ENCODE peak calls at places on chromosomes 3 and 15, in nine cellular contexts. One of them, this sample, is unnamed.

GRCh38 chr3:82100378-82100777 is 338.9 kb upstream of the GBE1 start:
- DNase-seq in amygdala: no peak
- DNase-seq in astrocyte of the spinal cord: peak; percentile 14
- DNase-seq in iPS-NIHi11: peak; percentile 41
- DNase-seq in GM04504: no peak
- DNase-seq in stimulated activated CD4-positive, alpha-beta T cell treated with anti-CD3 and anti-CD28 coated beads, Interleukin-4, amount 100 ng/mL, for 48 hours: no peak
- DNase-seq in EH: peak; percentile 29
- DNase-seq in left cardiac atrium: no peak
- DNase-seq in activated CD4-positive, CD25-positive, alpha-beta regulatory T cell: no peak
- DNase-seq in this sample: no peak

GRCh38 chr15:92869977-92870644 is 30.0 kb upstream of the CHD2 start:
- DNase-seq in GM04504: no peak
- DNase-seq in amygdala: no peak
- DNase-seq in left cardiac atrium: no peak
- DNase-seq in stimulated activated CD4-positive, alpha-beta T cell treated with anti-CD3 and anti-CD28 coated beads, Interleukin-4, amount 100 ng/mL, for 48 hours: no peak
- DNase-seq in EH: no peak
- DNase-seq in activated CD4-positive, CD25-positive, alpha-beta regulatory T cell: no peak
- DNase-seq in iPS-NIHi11: no peak
- DNase-seq in astrocyte of the spinal cord: no peak
- DNase-seq in this sample: no peak

GRCh38 chr15:33742807-33743206 is 225.5 kb upstream of the CHRM5 start:
- DNase-seq in EH: peak; percentile 71
- DNase-seq in left cardiac atrium: no peak
- DNase-seq in activated CD4-positive, CD25-positive, alpha-beta regulatory T cell: no peak
- DNase-seq in stimulated activated CD4-positive, alpha-beta T cell treated with anti-CD3 and anti-CD28 coated beads, Interleukin-4, amount 100 ng/mL, for 48 hours: no peak
- DNase-seq in GM04504: peak; percentile 35
- DNase-seq in amygdala: no peak
- DNase-seq in iPS-NIHi11: no peak
- DNase-seq in astrocyte of the spinal cord: peak; percentile 14
- DNase-seq in this sample: no peak

GRCh38 chr15:88057836-88058235 is 198.7 kb downstream of the NTRK3 start:
- DNase-seq in iPS-NIHi11: no peak
- DNase-seq in EH: no peak
- DNase-seq in amygdala: no peak
- DNase-seq in activated CD4-positive, CD25-positive, alpha-beta regulatory T cell: no peak
- DNase-seq in stimulated activated CD4-positive, alpha-beta T cell treated with anti-CD3 and anti-CD28 coated beads, Interleukin-4, amount 100 ng/mL, for 48 hours: no peak
- DNase-seq in GM04504: no peak
- DNase-seq in left cardiac atrium: no peak
- DNase-seq in astrocyte of the spinal cord: no peak
- DNase-seq in this sample: no peak

GRCh38 chr3:106945435-106945834 is 431.8 kb upstream of the CCDC54 start:
- DNase-seq in EH: peak; percentile 75
- DNase-seq in GM04504: peak; percentile 80
- DNase-seq in amygdala: no peak
- DNase-seq in iPS-NIHi11: no peak
- DNase-seq in activated CD4-positive, CD25-positive, alpha-beta regulatory T cell: no peak
- DNase-seq in astrocyte of the spinal cord: no peak
- DNase-seq in left cardiac atrium: no peak
- DNase-seq in stimulated activated CD4-positive, alpha-beta T cell treated with anti-CD3 and anti-CD28 coated beads, Interleukin-4, amount 100 ng/mL, for 48 hours: no peak
- DNase-seq in this sample: no peak

GRCh38 chr3:12648384-12648959 is 15.4 kb downstream of the RAF1 start:
- DNase-seq in EH: no peak
- DNase-seq in activated CD4-positive, CD25-positive, alpha-beta regulatory T cell: no peak
- DNase-seq in stimulated activated CD4-positive, alpha-beta T cell treated with anti-CD3 and anti-CD28 coated beads, Interleukin-4, amount 100 ng/mL, for 48 hours: no peak
- DNase-seq in GM04504: no peak
- DNase-seq in astrocyte of the spinal cord: no peak
- DNase-seq in iPS-NIHi11: no peak
- DNase-seq in amygdala: no peak
- DNase-seq in left cardiac atrium: no peak
- DNase-seq in this sample: no peak

GRCh38 chr3:43423142-43423541 is 136.8 kb downstream of the SNRK start:
- DNase-seq in GM04504: no peak
- DNase-seq in amygdala: no peak
- DNase-seq in left cardiac atrium: peak; percentile 30
- DNase-seq in stimulated activated CD4-positive, alpha-beta T cell treated with anti-CD3 and anti-CD28 coated beads, Interleukin-4, amount 100 ng/mL, for 48 hours: no peak
- DNase-seq in iPS-NIHi11: no peak
- DNase-seq in EH: peak; percentile 12
- DNase-seq in activated CD4-positive, CD25-positive, alpha-beta regulatory T cell: no peak
- DNase-seq in astrocyte of the spinal cord: peak; percentile 42
- DNase-seq in this sample: no peak

GRCh38 chr3:101847328-101847727 is 2.0 kb upstream of the NFKBIZ start:
- DNase-seq in astrocyte of the spinal cord: no peak
- DNase-seq in stimulated activated CD4-positive, alpha-beta T cell treated with anti-CD3 and anti-CD28 coated beads, Interleukin-4, amount 100 ng/mL, for 48 hours: no peak
- DNase-seq in GM04504: no peak
- DNase-seq in iPS-NIHi11: no peak
- DNase-seq in EH: peak; percentile 63
- DNase-seq in left cardiac atrium: no peak
- DNase-seq in activated CD4-positive, CD25-positive, alpha-beta regulatory T cell: no peak
- DNase-seq in amygdala: no peak
- DNase-seq in this sample: no peak

GRCh38 chr3:184016820-184017671 is 638 bp downstream of the ABCC5 start:
- DNase-seq in EH: peak; percentile 63
- DNase-seq in left cardiac atrium: peak; percentile 68
- DNase-seq in astrocyte of the spinal cord: peak; percentile 53
- DNase-seq in iPS-NIHi11: peak; percentile 92
- DNase-seq in activated CD4-positive, CD25-positive, alpha-beta regulatory T cell: no peak
- DNase-seq in GM04504: peak; percentile 27
- DNase-seq in amygdala: no peak
- DNase-seq in stimulated activated CD4-positive, alpha-beta T cell treated with anti-CD3 and anti-CD28 coated beads, Interleukin-4, amount 100 ng/mL, for 48 hours: peak; percentile 40
- DNase-seq in this sample: peak; percentile 82

GRCh38 chr3:23079976-23080375 is 123.2 kb upstream of the UBE2E2 start:
- DNase-seq in GM04504: no peak
- DNase-seq in iPS-NIHi11: peak; percentile 25
- DNase-seq in activated CD4-positive, CD25-positive, alpha-beta regulatory T cell: no peak
- DNase-seq in stimulated activated CD4-positive, alpha-beta T cell treated with anti-CD3 and anti-CD28 coated beads, Interleukin-4, amount 100 ng/mL, for 48 hours: no peak
- DNase-seq in left cardiac atrium: no peak
- DNase-seq in amygdala: no peak
- DNase-seq in astrocyte of the spinal cord: no peak
- DNase-seq in EH: peak; percentile 14
- DNase-seq in this sample: no peak

This sample was measured in ecto neural progenitor cell.